ENCODE peak calls at places on chromosome 12, in four cellular contexts. Q is neural progenitor cell, E is A549, Y is cardiac muscle cell. S is an unnamed sample. For H3K4me1 and H3K9me3, the result is how much of the 10 kb centered on the place peaks cover.

GRCh38 chr12:76032043-76032981 is 736 bp upstream of the PHLDA1 start:
- DNase-seq in Q (peak), E (peak), Y (peak), S (peak)

GRCh38 chr12:119412811-119413794 is 78.6 kb downstream of the CCDC60 start:
- DNase-seq in Q (peak), E (peak), Y (peak), S (peak)

GRCh38 chr12:132284071-132284492 is 45.3 kb downstream of the GALNT9 start:
- DNase-seq in Q (no peak), E (no peak), Y (no peak), S (no peak)

GRCh38 chr12:95653761-95654546 is 102.7 kb upstream of the USP44 start:
- DNase-seq in Q (peak), E (peak), Y (peak), S (peak)

GRCh38 chr12:65306603-65307501 is 28.4 kb downstream of the MSRB3 start:
- DNase-seq in Q (peak), E (peak), Y (peak), S (peak)

GRCh38 chr12:131521326-131521725 is 189.6 kb upstream of the SFSWAP start:
- DNase-seq in Q (no peak), E (no peak), Y (no peak), S (no peak)

GRCh38 chr12:96258451-96258933 is 64.3 kb downstream of the ELK3 start:
- DNase-seq in Q (peak), E (no peak), Y (no peak), S (no peak)

GRCh38 chr12:20189767-20190166 is 178.6 kb upstream of the PDE3A start:
- DNase-seq in Q (peak), E (no peak), Y (peak), S (peak)

GRCh38 chr12:45612044-45612794 is 117.3 kb upstream of the ARID2 start:
- DNase-seq in Q (no peak), E (no peak), Y (no peak), S (no peak)

GRCh38 chr12:115437061-115437567 is 753.1 kb upstream of the TBX3 start:
- DNase-seq in Q (no peak), E (no peak), Y (no peak), S (no peak)

GRCh38 chr12:117045998-117046374 is 53.2 kb downstream of the TESC start:
- DNase-seq in Q (peak), E (no peak), Y (no peak), S (no peak)

GRCh38 chr12:117044790-117045174 is 54.4 kb downstream of the TESC start:
- DNase-seq in Q (no peak), E (no peak), Y (no peak), S (no peak)

GRCh38 chr12:117044311-117044710 is 54.9 kb downstream of the TESC start:
- DNase-seq in Q (no peak), E (no peak), Y (no peak), S (no peak)

GRCh38 chr12:117046425-117046824 is 52.8 kb downstream of the TESC start:
- DNase-seq in Q (no peak), E (no peak), Y (no peak), S (no peak)

DNA sequence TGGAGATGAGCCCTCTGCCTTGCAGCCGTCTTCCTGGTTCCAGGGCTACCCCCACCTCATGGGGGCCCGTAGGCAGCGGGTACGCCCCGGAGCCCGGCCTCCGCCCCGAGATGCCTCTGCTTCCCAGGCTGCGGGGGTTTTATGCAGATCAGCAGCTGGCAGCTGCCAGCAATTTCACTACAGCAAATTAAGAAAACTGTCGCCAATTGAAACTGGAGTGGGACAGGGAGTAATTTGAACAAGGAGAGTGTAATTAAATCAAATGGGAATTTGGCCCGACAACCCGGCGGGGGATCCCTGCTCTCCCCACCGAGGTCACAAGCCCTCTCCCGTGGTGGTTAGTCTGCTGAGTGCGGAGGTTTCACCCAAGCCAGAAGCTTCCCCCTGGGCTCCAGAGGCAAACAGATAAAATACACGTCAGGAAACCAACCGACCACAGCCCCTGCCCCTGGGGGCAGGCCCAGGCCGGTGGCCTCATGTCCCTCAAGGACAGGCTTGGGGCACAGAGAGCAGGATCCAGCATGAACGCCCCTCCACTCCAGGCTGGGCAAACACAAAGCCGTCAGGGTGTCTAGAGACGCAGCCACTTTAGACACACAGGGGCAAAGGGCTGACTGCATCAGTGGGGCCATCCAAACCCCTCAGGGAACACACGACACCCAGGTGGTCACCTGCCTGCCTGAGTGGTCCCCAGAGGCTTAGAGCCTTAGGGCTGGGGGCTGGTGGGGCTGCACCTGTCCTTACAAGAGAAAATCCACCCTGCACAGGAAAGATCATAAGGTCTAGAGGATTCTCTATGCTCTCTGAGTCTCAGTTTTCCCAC is 53.8 kb downstream of the TESC start:
- DNase-seq in Q (no peak), E (no peak), Y (no peak), S (no peak)
- H3K4me1 ChIP-seq in Q (under half), E (under half), Y (half or more), S (under half)

GRCh38 chr12:73321319-73321718 is 1049.1 kb downstream of the TRHDE start:
- DNase-seq in Q (no peak), E (no peak), Y (no peak), S (no peak)

GRCh38 chr12:73321776-73322175 is 1049.6 kb downstream of the TRHDE start:
- DNase-seq in Q (no peak), E (no peak), Y (no peak), S (no peak)
- H3K9me3 ChIP-seq in Q (under half), E (under half), Y (under half), S (under half)

DNA sequence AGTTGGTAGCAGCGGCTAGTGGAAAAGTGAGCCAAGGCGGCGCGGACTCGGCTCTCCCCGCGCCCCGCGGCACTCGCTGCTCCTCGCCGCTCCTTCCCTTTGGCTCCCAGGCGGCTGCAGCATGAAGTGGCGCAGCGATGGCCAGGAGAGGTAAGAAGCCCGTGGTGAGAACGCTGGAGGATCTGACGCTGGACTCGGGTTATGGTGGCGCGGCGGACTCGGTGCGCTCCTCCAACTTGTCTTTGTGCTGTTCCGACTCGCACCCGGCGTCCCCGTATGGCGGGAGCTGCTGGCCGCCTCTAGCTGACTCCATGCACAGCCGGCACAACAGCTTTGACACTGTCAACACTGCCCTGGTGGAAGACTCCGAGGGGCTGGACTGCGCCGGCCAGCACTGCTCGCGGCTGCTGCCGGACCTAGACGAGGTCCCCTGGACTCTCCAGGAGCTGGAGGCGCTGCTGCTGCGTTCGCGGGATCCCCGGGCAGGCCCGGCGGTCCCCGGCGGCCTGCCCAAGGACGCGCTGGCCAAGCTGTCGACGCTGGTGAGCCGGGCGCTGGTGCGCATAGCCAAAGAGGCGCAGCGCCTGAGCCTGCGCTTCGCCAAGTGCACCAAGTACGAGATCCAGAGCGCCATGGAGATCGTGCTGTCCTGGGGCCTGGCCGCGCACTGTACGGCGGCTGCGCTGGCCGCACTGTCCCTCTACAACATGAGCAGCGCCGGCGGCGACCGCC is 225.6 kb upstream of the CRY1 start:
- DNase-seq in Q (peak), E (no peak), Y (peak), S (no peak)
- H3K4me1 ChIP-seq in Q (under half), E (under half), Y (under half), S (under half)

GRCh38 chr12:128507470-128507869 is 240.5 kb downstream of the TMEM132C start:
- DNase-seq in Q (no peak), E (no peak), Y (no peak), S (no peak)

GRCh38 chr12:128513831-128514230 is 246.9 kb downstream of the TMEM132C start:
- DNase-seq in Q (peak), E (no peak), Y (no peak), S (no peak)

GRCh38 chr12:128510527-128510926 is 243.6 kb downstream of the TMEM132C start:
- DNase-seq in Q (no peak), E (no peak), Y (no peak), S (no peak)

GRCh38 chr12:128509170-128509569 is 242.2 kb downstream of the TMEM132C start:
- DNase-seq in Q (no peak), E (no peak), Y (no peak), S (no peak)
- H3K9me3 ChIP-seq in Q (under half), E (under half), Y (under half), S (under half)

DNA sequence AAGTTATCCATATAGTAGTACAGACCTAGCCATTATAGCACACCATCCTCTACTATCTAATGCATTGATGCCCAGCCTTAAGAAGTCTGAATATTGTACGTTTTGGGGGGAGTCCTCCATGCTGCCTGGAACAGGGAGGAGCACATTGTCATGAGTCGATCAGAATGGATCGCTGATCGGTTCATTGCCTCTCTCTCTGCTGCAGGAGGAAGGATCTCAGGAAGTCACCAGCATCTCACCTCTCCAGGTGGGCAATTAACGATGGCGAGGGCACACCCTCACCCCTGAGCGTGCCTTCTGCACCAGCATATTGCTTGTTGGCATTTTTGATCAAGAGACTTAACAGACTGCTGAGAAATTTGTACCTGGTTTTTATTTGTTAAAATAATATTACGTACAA is 11.5 kb downstream of the CCND2 start:
- DNase-seq in Q (no peak), E (no peak), Y (no peak), S (no peak)
- H3K4me1 ChIP-seq in Q (under half), E (under half), Y (under half), S (under half)

GRCh38 chr12:128956755-128957154 is 103.5 kb downstream of the GLT1D1 start:
- DNase-seq in Q (no peak), E (no peak), Y (no peak), S (no peak)
- H3K9me3 ChIP-seq in Q (under half), E (under half), Y (under half), S (under half)